ENCODE peak calls at places on chromosomes 6 and 20, in four cellular contexts. W is right lobe of liver, K is IMR-90, U is mesendoderm. I is an unnamed sample. For H3K36me3, the result is how much of the 10 kb centered on the place peaks cover.

GRCh38 chr6:116352515-116353471 is 18.0 kb upstream of the DSE start:
- DNase-seq in W (no peak), K (peak), U (no peak), I (no peak)

GRCh38 chr6:134347916-134348805 is 30.2 kb upstream of the SGK1 start:
- DNase-seq in W (no peak), K (peak), U (no peak), I (no peak)

GRCh38 chr20:4633379-4633778 is 88.3 kb upstream of the PRND start:
- DNase-seq in W (no peak), K (no peak), U (peak), I (no peak)

GRCh38 chr6:113909224-113909856 is 52.2 kb downstream of the MARCKS start:
- DNase-seq in W (no peak), K (peak), U (peak), I (peak)

GRCh38 chr6:82951389-82951788 is 114.3 kb downstream of the UBE3D start:
- DNase-seq in W (no peak), K (no peak), U (no peak), I (no peak)

GRCh38 chr20:51142448-51142847 is 119.5 kb upstream of the KCNG1 start:
- DNase-seq in W (no peak), K (no peak), U (no peak), I (no peak)

GRCh38 chr6:147651249-147652063 is 143.0 kb downstream of the SAMD5 start:
- DNase-seq in W (peak), K (peak), U (peak), I (no peak)

GRCh38 chr6:16514249-16514648 is 247.0 kb downstream of the ATXN1 start:
- DNase-seq in W (no peak), K (peak), U (peak), I (peak)

GRCh38 chr20:63533871-63534393 is 3.2 kb downstream of the PTK6 start:
- DNase-seq in W (no peak), K (no peak), U (no peak), I (peak)

GRCh38 chr20:1206749-1207148 is 3.5 kb downstream of the C20orf202 start:
- DNase-seq in W (no peak), K (no peak), U (no peak), I (no peak)

GRCh38 chr20:34410331-34410730 is 47.3 kb downstream of the ITCH start:
- DNase-seq in W (no peak), K (peak), U (no peak), I (no peak)

GRCh38 chr6:31952890-31953289 is 5.9 kb downstream of the NELFE start:
- DNase-seq in W (no peak), K (no peak), U (no peak), I (no peak)
- H3K36me3 ChIP-seq in W (half or more), K (under half), U (under half), I (under half)

GRCh38 chr6:87806635-87807034 is 104.6 kb upstream of the AKIRIN2 start:
- DNase-seq in W (no peak), K (no peak), U (no peak), I (no peak)

GRCh38 chr6:87799651-87800050 is 97.6 kb upstream of the AKIRIN2 start:
- DNase-seq in W (no peak), K (no peak), U (no peak), I (no peak)

GRCh38 chr6:87806098-87806497 is 104.1 kb upstream of the AKIRIN2 start:
- DNase-seq in W (no peak), K (no peak), U (no peak), I (no peak)

GRCh38 chr6:87807423-87807978 is 105.5 kb upstream of the AKIRIN2 start:
- DNase-seq in W (no peak), K (no peak), U (no peak), I (no peak)

GRCh38 chr6:87803784-87804183 is 101.8 kb upstream of the AKIRIN2 start:
- DNase-seq in W (no peak), K (no peak), U (no peak), I (no peak)
- H3K4me3 ChIP-seq in W (no peak), K (no peak), U (no peak), I (no peak)

GRCh38 chr20:35731469-35731788 is 10.6 kb downstream of the RBM39 start:
- DNase-seq in W (no peak), K (no peak), U (no peak), I (no peak)

GRCh38 chr20:35729836-35730582 is 12.1 kb downstream of the RBM39 start:
- DNase-seq in W (no peak), K (no peak), U (no peak), I (no peak)

GRCh38 chr20:35729283-35729807 is 12.7 kb downstream of the RBM39 start:
- DNase-seq in W (no peak), K (no peak), U (no peak), I (no peak)

GRCh38 chr20:35731862-35732643 is 10.0 kb downstream of the RBM39 start:
- DNase-seq in W (no peak), K (no peak), U (no peak), I (no peak)

GRCh38 chr20:35730583-35731468 is 11.2 kb downstream of the RBM39 start:
- DNase-seq in W (no peak), K (no peak), U (no peak), I (no peak)
- H3K36me3 ChIP-seq in W (half or more), K (half or more), U (under half), I (half or more)

GRCh38 chr6:10256113-10256690 is 158.7 kb downstream of the TFAP2A start:
- DNase-seq in W (no peak), K (no peak), U (no peak), I (no peak)
- H3K4me3 ChIP-seq in W (no peak), K (no peak), U (no peak), I (no peak)

DNA sequence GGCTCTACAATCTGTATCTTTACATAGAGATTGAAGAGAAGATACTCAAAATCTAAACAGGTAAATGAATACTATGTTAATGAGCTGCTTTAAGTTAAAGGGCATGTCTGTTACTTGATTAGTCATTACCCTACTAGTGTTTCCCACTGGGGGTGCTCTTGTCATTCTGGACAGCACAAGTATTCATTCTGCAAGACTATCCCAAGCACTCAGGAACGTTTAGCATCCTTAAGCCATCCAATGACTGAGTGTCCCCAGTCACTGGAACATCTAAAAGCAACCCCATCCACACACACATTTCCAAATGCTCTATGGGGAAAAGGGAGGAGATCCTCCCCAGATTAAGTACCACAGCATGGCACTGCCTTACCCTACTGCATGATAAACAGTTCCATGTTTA is 25.7 kb downstream of the EZR start:
- DNase-seq in W (no peak), K (peak), U (peak), I (peak)
- H3K36me3 ChIP-seq in W (under half), K (under half), U (under half), I (under half)

DNA sequence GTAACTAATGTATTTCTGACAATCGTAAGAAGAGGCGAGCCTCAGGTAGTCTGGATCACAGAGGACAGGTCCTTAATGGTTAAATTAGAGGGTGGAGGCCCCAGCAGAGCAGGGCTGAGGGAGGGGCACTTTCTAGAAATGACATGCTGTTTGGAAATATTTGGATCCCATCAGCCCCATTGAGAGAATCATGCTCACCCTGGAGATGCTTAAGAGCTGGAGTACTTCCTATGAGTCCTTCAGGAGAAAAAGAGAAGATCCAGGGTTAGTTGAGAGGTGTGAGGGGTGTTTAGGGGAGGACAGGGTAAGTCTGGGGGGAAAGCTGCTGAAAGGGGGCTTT is 123.0 kb downstream of the TCP11 start:
- DNase-seq in W (no peak), K (no peak), U (no peak), I (no peak)
- H3K4me3 ChIP-seq in W (no peak), K (no peak), U (no peak), I (no peak)

DNA sequence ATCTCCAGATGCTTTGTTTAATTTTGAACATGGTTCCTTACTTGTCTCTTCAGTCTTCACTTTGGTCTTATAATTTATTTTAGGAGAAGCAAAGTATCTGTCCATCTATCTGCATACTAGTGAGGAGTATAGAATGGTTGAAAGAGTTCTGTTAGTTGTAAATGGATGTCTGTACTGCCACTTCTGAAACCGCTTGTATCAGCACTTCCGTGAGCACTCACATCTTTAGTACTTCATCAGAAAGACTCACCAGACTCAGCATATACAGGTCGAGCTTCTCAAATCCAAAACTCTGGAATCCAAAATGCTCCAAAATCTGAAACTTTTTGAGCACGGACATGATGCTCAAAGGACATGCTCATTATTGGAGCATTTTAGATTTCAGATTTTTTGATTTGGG is 142.0 kb upstream of the GLP1R start:
- DNase-seq in W (no peak), K (no peak), U (no peak), I (no peak)
- H3K36me3 ChIP-seq in W (under half), K (under half), U (under half), I (under half)

DNA sequence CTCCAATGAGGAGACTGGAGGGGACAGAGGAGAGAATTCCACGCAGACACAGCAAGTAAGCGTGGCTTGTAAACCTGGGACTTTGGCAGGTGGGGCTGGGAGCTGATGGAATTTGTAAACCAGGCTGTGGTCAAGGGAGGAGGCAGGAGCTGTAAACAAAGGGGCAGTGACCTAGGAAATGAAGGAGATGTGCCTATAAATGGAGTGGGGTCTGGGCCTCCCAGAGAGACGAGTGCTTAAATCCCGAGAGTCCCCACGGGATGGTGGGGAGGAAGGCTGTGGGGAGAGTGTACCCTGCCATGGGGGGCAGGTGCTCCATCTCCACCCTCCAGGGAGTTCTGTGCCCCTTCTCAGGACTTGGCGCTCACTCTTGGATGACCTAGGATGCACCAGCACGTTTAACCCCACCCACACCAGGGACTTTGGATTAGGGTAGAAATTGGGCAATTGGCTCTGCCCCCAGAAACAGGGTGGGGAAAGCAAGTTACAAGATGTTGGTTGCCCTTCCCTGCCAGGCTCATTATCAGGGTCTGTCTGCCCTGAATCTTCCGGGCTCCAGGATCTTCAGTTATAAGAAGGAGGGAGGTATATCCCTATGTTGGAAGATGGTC is 4.0 kb upstream of the DHX16 start:
- DNase-seq in W (peak), K (no peak), U (no peak), I (no peak)
- H3K4me3 ChIP-seq in W (no peak), K (no peak), U (no peak), I (no peak)

GRCh38 chr20:57379263-57379647 is 11.9 kb upstream of the RBM38 start:
- DNase-seq in W (no peak), K (no peak), U (no peak), I (no peak)
- H3K36me3 ChIP-seq in W (under half), K (under half), U (under half), I (under half)

I was measured in H7.